ENCODE peak calls at places on chromosomes 1 and 21, in five cellular contexts. Y is PC-3, J is IMR-90, S is fibroblast of lung, A is PC-9. Z is an unnamed sample.

GRCh38 chr1:48082271-48082925 is 85.2 kb upstream of the TRABD2B start:
- DNase-seq in Y (no peak), J (no peak), S (no peak), A (no peak), Z (no peak)

GRCh38 chr1:7784492-7785071 is 491 bp downstream of the PER3 start:
- DNase-seq in Y (no peak), J (no peak), S (no peak), A (no peak), Z (no peak)

GRCh38 chr1:43137445-43138052 is 34.5 kb downstream of the EBNA1BP2 start:
- DNase-seq in Y (no peak), J (no peak), S (no peak), A (no peak), Z (no peak)

GRCh38 chr1:15295676-15296075 is 48.7 kb downstream of the FHAD1 start:
- DNase-seq in Y (peak; percentile 40), J (peak; percentile 39), S (no peak), A (no peak), Z (no peak)

GRCh38 chr1:61293197-61293596 is 210.8 kb downstream of the NFIA start:
- DNase-seq in Y (peak; percentile 46), J (no peak), S (no peak), A (no peak), Z (no peak)

GRCh38 chr1:153357076-153357852 is 390 bp upstream of the S100A9 start:
- DNase-seq in Y (peak; percentile 96), J (no peak), S (no peak), A (peak; percentile 94), Z (no peak)

GRCh38 chr1:165696625-165697100 is 1.7 kb downstream of the ALDH9A1 start:
- DNase-seq in Y (peak; percentile 56), J (peak; percentile 89), S (peak; percentile 99), A (no peak), Z (peak; percentile 91)

GRCh38 chr21:33026878-33027400 is 1.2 kb downstream of the OLIG2 start:
- DNase-seq in Y (no peak), J (peak; percentile 12), S (no peak), A (no peak), Z (peak; percentile 12)

GRCh38 chr21:31802331-31802730 is 70.4 kb upstream of the SCAF4 start:
- DNase-seq in Y (no peak), J (no peak), S (no peak), A (no peak), Z (no peak)

GRCh38 chr1:248837045-248837793 is 805 bp upstream of the ZNF672 start:
- DNase-seq in Y (no peak), J (no peak), S (no peak), A (no peak), Z (no peak)

GRCh38 chr1:235057385-235058306 is 71.0 kb downstream of the TOMM20 start:
- DNase-seq in Y (no peak), J (no peak), S (no peak), A (no peak), Z (no peak)

GRCh38 chr1:5485968-5486665 is 506.1 kb downstream of the NPHP4 start:
- DNase-seq in Y (no peak), J (no peak), S (no peak), A (no peak), Z (no peak)

GRCh38 chr1:173742203-173742886 is 27.6 kb downstream of the KLHL20 start:
- DNase-seq in Y (no peak), J (no peak), S (no peak), A (no peak), Z (no peak)

GRCh38 chr1:118074101-118074500 is 110.9 kb downstream of the SPAG17 start:
- DNase-seq in Y (no peak), J (no peak), S (no peak), A (no peak), Z (peak; percentile 14)

GRCh38 chr1:87279201-87279860 is 49.3 kb upstream of the LMO4 start:
- DNase-seq in Y (no peak), J (peak; percentile 6), S (no peak), A (no peak), Z (peak; percentile 55)

GRCh38 chr1:77047978-77048614 is 171.1 kb downstream of the PIGK start:
- DNase-seq in Y (no peak), J (no peak), S (no peak), A (no peak), Z (no peak)

GRCh38 chr1:79190074-79190473 is 183.5 kb upstream of the ADGRL4 start:
- DNase-seq in Y (peak; percentile 79), J (peak; percentile 3), S (no peak), A (no peak), Z (peak; percentile 41)

GRCh38 chr1:67535474-67535873 is 105.3 kb upstream of the SERBP1 start:
- DNase-seq in Y (peak; percentile 87), J (peak; percentile 87), S (peak; percentile 88), A (peak; percentile 69), Z (peak; percentile 71)

GRCh38 chr1:15799004-15799867 is 8.2 kb downstream of the UQCRHL start:
- DNase-seq in Y (peak; percentile 96), J (peak; percentile 96), S (peak; percentile 97), A (peak; percentile 95), Z (peak; percentile 97)

GRCh38 chr21:26473471-26473870 is 99.6 kb downstream of the CYYR1 start:
- DNase-seq in Y (no peak), J (no peak), S (no peak), A (no peak), Z (no peak)

GRCh38 chr1:54977938-54978337 is 2.5 kb upstream of the TMEM61 start:
- DNase-seq in Y (peak; percentile 23), J (no peak), S (no peak), A (peak; percentile 46), Z (no peak)

GRCh38 chr1:54413295-54413694 is 7.1 kb upstream of the SSBP3 start:
- DNase-seq in Y (peak; percentile 60), J (peak; percentile 62), S (peak; percentile 46), A (no peak), Z (no peak)

GRCh38 chr1:154992721-154993571 is 440 bp upstream of the LENEP start:
- DNase-seq in Y (peak; percentile 46), J (peak; percentile 58), S (peak; percentile 59), A (no peak), Z (peak; percentile 52)

GRCh38 chr1:112209493-112209892 is 186.5 kb upstream of the CTTNBP2NL start:
- DNase-seq in Y (peak; percentile 32), J (no peak), S (no peak), A (peak; percentile 31), Z (no peak)

GRCh38 chr1:232617237-232617636 is 12.7 kb downstream of the SIPA1L2 start:
- DNase-seq in Y (no peak), J (no peak), S (no peak), A (no peak), Z (no peak)

DNA sequence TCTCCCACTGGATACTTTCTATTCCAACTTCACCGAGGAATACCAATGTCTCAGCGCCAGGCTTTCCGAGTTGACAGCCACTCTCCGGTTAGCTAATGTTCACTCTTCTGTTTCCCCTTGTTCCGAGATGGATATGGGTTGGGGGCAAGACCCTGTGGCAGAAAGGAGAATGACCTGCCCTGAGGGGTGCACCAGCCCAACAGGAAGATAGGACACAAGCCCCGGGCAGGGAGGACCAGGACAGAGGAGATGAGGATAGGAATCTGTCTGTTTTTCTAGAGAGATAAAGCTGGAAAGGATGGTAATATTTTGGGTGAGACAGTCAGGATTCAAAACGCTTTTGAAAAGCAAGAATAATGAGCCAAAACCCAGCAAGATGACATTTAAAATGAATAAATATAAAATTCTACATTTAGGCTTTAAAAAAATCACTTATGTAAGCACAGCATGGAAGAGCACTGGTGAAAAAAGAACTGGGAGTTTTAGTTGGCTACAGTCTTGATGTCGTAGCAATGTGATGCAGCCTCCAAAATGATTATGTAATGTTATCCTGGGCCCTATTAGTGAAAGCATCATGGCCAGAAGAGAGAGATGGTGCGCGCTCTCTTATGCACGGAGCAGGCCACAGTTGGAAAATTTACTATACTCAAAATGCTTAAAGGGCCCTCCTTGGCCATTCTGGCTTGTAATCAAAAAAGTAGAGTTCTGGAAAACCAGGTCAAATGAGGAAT is 5.0 kb downstream of the KCNJ9 start:
- DNase-seq in Y (no peak), J (no peak), S (no peak), A (no peak), Z (no peak)
- H3K36me3 ChIP-seq in Y (no peaks in the 10 kb centered on the region), J (peaks cover 5% of the 10 kb centered on the region), S (no peaks in the 10 kb centered on the region), A (no peaks in the 10 kb centered on the region), Z (no peaks in the 10 kb centered on the region)

GRCh38 chr1:17119744-17120482 is 662 bp upstream of the PADI2 start:
- DNase-seq in Y (no peak), J (no peak), S (no peak), A (no peak), Z (no peak)
- H3K4me2 ChIP-seq in Y (peak overlapping the region; percentile 89), J (no peak overlapping the region), S (no peak overlapping the region), A (peak overlapping the region; percentile 83), Z (peak overlapping the region; percentile 87)

DNA sequence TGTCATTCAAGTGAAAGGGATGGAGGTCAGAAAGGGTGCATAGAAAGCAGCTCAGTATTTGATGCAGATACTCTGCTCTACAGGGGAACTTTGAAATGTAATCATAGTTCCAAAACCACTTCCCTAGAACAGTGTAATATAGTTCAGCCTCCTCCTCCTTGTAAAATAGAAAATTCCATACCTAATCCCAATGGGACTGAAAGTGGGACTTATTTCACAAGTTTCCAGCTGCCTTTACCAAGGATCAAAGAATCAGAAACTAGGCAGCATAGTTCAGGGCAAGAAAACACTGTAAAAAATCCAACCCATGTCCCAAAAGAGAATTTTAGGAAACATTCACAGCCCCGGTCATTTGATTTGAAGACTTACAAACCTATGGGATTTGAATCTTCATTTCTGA is 8.1 kb upstream of the TMCO2 start:
- DNase-seq in Y (no peak), J (no peak), S (no peak), A (no peak), Z (no peak)
- H3K36me3 ChIP-seq in Y (peaks cover 41% of the 10 kb centered on the region), J (peaks cover 17% of the 10 kb centered on the region), S (peaks cover 10% of the 10 kb centered on the region), A (peaks cover 38% of the 10 kb centered on the region), Z (peaks cover 34% of the 10 kb centered on the region)

GRCh38 chr1:208888376-208888775 is 644.2 kb upstream of the PLXNA2 start:
- DNase-seq in Y (no peak), J (no peak), S (no peak), A (no peak), Z (no peak)
- H3K4me2 ChIP-seq in Y (no peak overlapping the region), J (no peak overlapping the region), S (no peak overlapping the region), A (no peak overlapping the region), Z (no peak overlapping the region)

GRCh38 chr1:19465123-19465522 is 20.2 kb downstream of the CAPZB start:
- DNase-seq in Y (no peak), J (peak; percentile 61), S (peak; percentile 74), A (no peak), Z (peak; percentile 40)

GRCh38 chr1:19466112-19466561 is 19.2 kb downstream of the CAPZB start:
- DNase-seq in Y (no peak), J (no peak), S (no peak), A (no peak), Z (no peak)

GRCh38 chr1:19467199-19468187 is 17.8 kb downstream of the CAPZB start:
- DNase-seq in Y (no peak), J (no peak), S (no peak), A (no peak), Z (no peak)

GRCh38 chr1:19463204-19463803 is 22.0 kb downstream of the CAPZB start:
- DNase-seq in Y (no peak), J (no peak), S (no peak), A (no peak), Z (no peak)

DNA sequence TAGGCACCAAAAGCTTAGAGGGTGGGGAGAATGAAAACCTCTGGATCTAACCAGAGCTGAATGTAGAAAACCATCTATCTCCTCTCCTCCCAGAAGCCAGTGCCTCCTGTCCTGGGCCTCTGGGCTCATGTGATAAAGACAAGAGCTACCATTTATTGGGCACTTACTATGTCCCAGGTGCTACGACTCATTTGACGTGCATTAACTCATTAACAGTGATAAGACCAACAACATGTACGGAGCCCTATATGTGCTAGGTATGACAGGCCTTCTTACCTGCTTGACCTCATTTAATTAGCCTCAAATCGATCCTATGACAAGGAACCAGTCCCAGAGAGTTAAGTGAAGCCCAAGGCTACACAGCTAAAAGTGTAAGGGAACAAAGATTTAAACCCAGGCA is 19.7 kb downstream of the CAPZB start:
- DNase-seq in Y (no peak), J (no peak), S (no peak), A (no peak), Z (no peak)
- H3K36me3 ChIP-seq in Y (peaks cover 3% of the 10 kb centered on the region), J (peaks cover 8% of the 10 kb centered on the region), S (peaks cover 4% of the 10 kb centered on the region), A (no peaks in the 10 kb centered on the region), Z (peaks cover 5% of the 10 kb centered on the region)